ENCODE peak calls at places on chromosomes 7 and 10, in nine cellular contexts. One of them, this sample, is unnamed.

GRCh38 chr10:102604379-102604960 is 39.8 kb upstream of the TRIM8 start:
- DNase-seq in iris pigment epithelial cell: peak; percentile 91
- DNase-seq in thyroid gland: no peak
- DNase-seq in GM12865: no peak
- DNase-seq in T-cell: no peak
- DNase-seq in brain pericyte: no peak
- DNase-seq in HEK293T: no peak
- DNase-seq in upper lobe of right lung: no peak
- DNase-seq in CD4-positive, alpha-beta T cell: no peak
- DNase-seq in this sample: peak; percentile 68

GRCh38 chr7:32047075-32047474 is 23.1 kb downstream of the PDE1C start:
- DNase-seq in iris pigment epithelial cell: no peak
- DNase-seq in thyroid gland: no peak
- DNase-seq in GM12865: peak; percentile 41
- DNase-seq in T-cell: no peak
- DNase-seq in brain pericyte: no peak
- DNase-seq in HEK293T: no peak
- DNase-seq in upper lobe of right lung: no peak
- DNase-seq in CD4-positive, alpha-beta T cell: no peak
- DNase-seq in this sample: no peak

GRCh38 chr10:6737080-6737641 is 157.1 kb upstream of the PRKCQ start:
- DNase-seq in iris pigment epithelial cell: peak; percentile 62
- DNase-seq in thyroid gland: peak; percentile 40
- DNase-seq in GM12865: no peak
- DNase-seq in T-cell: no peak
- DNase-seq in brain pericyte: no peak
- DNase-seq in HEK293T: no peak
- DNase-seq in upper lobe of right lung: no peak
- DNase-seq in CD4-positive, alpha-beta T cell: no peak
- DNase-seq in this sample: no peak

GRCh38 chr10:58475322-58476277 is 37.1 kb upstream of the BICC1 start:
- DNase-seq in iris pigment epithelial cell: peak; percentile 53
- DNase-seq in thyroid gland: no peak
- DNase-seq in GM12865: no peak
- DNase-seq in T-cell: no peak
- DNase-seq in brain pericyte: peak; percentile 61
- DNase-seq in HEK293T: no peak
- DNase-seq in upper lobe of right lung: no peak
- DNase-seq in CD4-positive, alpha-beta T cell: no peak
- DNase-seq in this sample: peak; percentile 49

GRCh38 chr10:88243847-88244730 is 339.0 kb downstream of the RNLS start:
- DNase-seq in iris pigment epithelial cell: peak; percentile 63
- DNase-seq in thyroid gland: peak; percentile 28
- DNase-seq in GM12865: no peak
- DNase-seq in T-cell: no peak
- DNase-seq in brain pericyte: no peak
- DNase-seq in HEK293T: no peak
- DNase-seq in upper lobe of right lung: peak; percentile 60
- DNase-seq in CD4-positive, alpha-beta T cell: no peak
- DNase-seq in this sample: no peak

GRCh38 chr7:138243430-138243829 is 167.2 kb downstream of the AKR1D1 start:
- DNase-seq in iris pigment epithelial cell: peak; percentile 34
- DNase-seq in thyroid gland: no peak
- DNase-seq in GM12865: no peak
- DNase-seq in T-cell: no peak
- DNase-seq in brain pericyte: no peak
- DNase-seq in HEK293T: no peak
- DNase-seq in upper lobe of right lung: no peak
- DNase-seq in CD4-positive, alpha-beta T cell: no peak
- DNase-seq in this sample: no peak

GRCh38 chr7:155997431-155998327 is 185.4 kb upstream of the SHH start:
- DNase-seq in iris pigment epithelial cell: no peak
- DNase-seq in thyroid gland: no peak
- DNase-seq in GM12865: no peak
- DNase-seq in T-cell: no peak
- DNase-seq in brain pericyte: no peak
- DNase-seq in HEK293T: no peak
- DNase-seq in upper lobe of right lung: peak; percentile 48
- DNase-seq in CD4-positive, alpha-beta T cell: no peak
- DNase-seq in this sample: no peak

GRCh38 chr7:46007194-46007593 is 86.1 kb upstream of the IGFBP3 start:
- DNase-seq in iris pigment epithelial cell: peak; percentile 22
- DNase-seq in thyroid gland: no peak
- DNase-seq in GM12865: no peak
- DNase-seq in T-cell: no peak
- DNase-seq in brain pericyte: no peak
- DNase-seq in HEK293T: no peak
- DNase-seq in upper lobe of right lung: no peak
- DNase-seq in CD4-positive, alpha-beta T cell: no peak
- DNase-seq in this sample: no peak

GRCh38 chr10:72692057-72692891 is at the start of gene MCU:
- DNase-seq in iris pigment epithelial cell: peak; percentile 96
- DNase-seq in thyroid gland: peak; percentile 97
- DNase-seq in GM12865: peak; percentile 97
- DNase-seq in T-cell: peak; percentile 93
- DNase-seq in brain pericyte: no peak
- DNase-seq in HEK293T: peak; percentile 95
- DNase-seq in upper lobe of right lung: peak; percentile 96
- DNase-seq in CD4-positive, alpha-beta T cell: peak; percentile 91
- DNase-seq in this sample: no peak

GRCh38 chr7:112272921-112273561 is 66.5 kb downstream of the ZNF277 start:
- DNase-seq in iris pigment epithelial cell: peak; percentile 12
- DNase-seq in thyroid gland: no peak
- DNase-seq in GM12865: peak; percentile 33
- DNase-seq in T-cell: no peak
- DNase-seq in brain pericyte: no peak
- DNase-seq in HEK293T: no peak
- DNase-seq in upper lobe of right lung: peak; percentile 65
- DNase-seq in CD4-positive, alpha-beta T cell: no peak
- DNase-seq in this sample: no peak

GRCh38 chr10:12387561-12388210 is 38.3 kb downstream of the CAMK1D start:
- DNase-seq in iris pigment epithelial cell: no peak
- DNase-seq in thyroid gland: peak; percentile 84
- DNase-seq in GM12865: no peak
- DNase-seq in T-cell: no peak
- DNase-seq in brain pericyte: no peak
- DNase-seq in HEK293T: no peak
- DNase-seq in upper lobe of right lung: no peak
- DNase-seq in CD4-positive, alpha-beta T cell: no peak
- DNase-seq in this sample: no peak

GRCh38 chr7:101550641-101551531 is 78.2 kb downstream of the MYL10 start:
- DNase-seq in iris pigment epithelial cell: no peak
- DNase-seq in thyroid gland: no peak
- DNase-seq in GM12865: no peak
- DNase-seq in T-cell: no peak
- DNase-seq in brain pericyte: no peak
- DNase-seq in HEK293T: no peak
- DNase-seq in upper lobe of right lung: peak; percentile 70
- DNase-seq in CD4-positive, alpha-beta T cell: no peak
- DNase-seq in this sample: no peak

GRCh38 chr10:125142946-125143345 is 17.4 kb downstream of the CTBP2 start:
- DNase-seq in iris pigment epithelial cell: no peak
- DNase-seq in thyroid gland: no peak
- DNase-seq in GM12865: no peak
- DNase-seq in T-cell: no peak
- DNase-seq in brain pericyte: no peak
- DNase-seq in HEK293T: no peak
- DNase-seq in upper lobe of right lung: no peak
- DNase-seq in CD4-positive, alpha-beta T cell: no peak
- DNase-seq in this sample: no peak

GRCh38 chr10:50508315-50509051 is 115.3 kb downstream of the SGMS1 start:
- DNase-seq in iris pigment epithelial cell: no peak
- DNase-seq in thyroid gland: no peak
- DNase-seq in GM12865: peak; percentile 96
- DNase-seq in T-cell: no peak
- DNase-seq in brain pericyte: no peak
- DNase-seq in HEK293T: no peak
- DNase-seq in upper lobe of right lung: no peak
- DNase-seq in CD4-positive, alpha-beta T cell: no peak
- DNase-seq in this sample: no peak

GRCh38 chr10:103776878-103777591 is 78.3 kb downstream of the SH3PXD2A start:
- DNase-seq in iris pigment epithelial cell: no peak
- DNase-seq in thyroid gland: no peak
- DNase-seq in GM12865: no peak
- DNase-seq in T-cell: no peak
- DNase-seq in brain pericyte: no peak
- DNase-seq in HEK293T: no peak
- DNase-seq in upper lobe of right lung: no peak
- DNase-seq in CD4-positive, alpha-beta T cell: no peak
- DNase-seq in this sample: no peak

GRCh38 chr10:43867667-43868361 is 219.1 kb upstream of the ZNF32 start:
- DNase-seq in iris pigment epithelial cell: peak; percentile 74
- DNase-seq in thyroid gland: no peak
- DNase-seq in GM12865: no peak
- DNase-seq in T-cell: no peak
- DNase-seq in brain pericyte: no peak
- DNase-seq in HEK293T: no peak
- DNase-seq in upper lobe of right lung: no peak
- DNase-seq in CD4-positive, alpha-beta T cell: no peak
- DNase-seq in this sample: peak; percentile 71

GRCh38 chr10:76310681-76311080 is 879.3 kb downstream of the LRMDA start:
- DNase-seq in iris pigment epithelial cell: no peak
- DNase-seq in thyroid gland: no peak
- DNase-seq in GM12865: no peak
- DNase-seq in T-cell: no peak
- DNase-seq in brain pericyte: no peak
- DNase-seq in HEK293T: no peak
- DNase-seq in upper lobe of right lung: no peak
- DNase-seq in CD4-positive, alpha-beta T cell: no peak
- DNase-seq in this sample: no peak

GRCh38 chr7:112449353-112449752 is 907 bp upstream of the IFRD1 start:
- DNase-seq in iris pigment epithelial cell: peak; percentile 52
- DNase-seq in thyroid gland: peak; percentile 19
- DNase-seq in GM12865: peak; percentile 16
- DNase-seq in T-cell: no peak
- DNase-seq in brain pericyte: no peak
- DNase-seq in HEK293T: no peak
- DNase-seq in upper lobe of right lung: no peak
- DNase-seq in CD4-positive, alpha-beta T cell: peak; percentile 23
- DNase-seq in this sample: no peak

GRCh38 chr7:140983802-140984201 is 30.9 kb downstream of the MRPS33 start:
- DNase-seq in iris pigment epithelial cell: peak; percentile 10
- DNase-seq in thyroid gland: no peak
- DNase-seq in GM12865: peak; percentile 49
- DNase-seq in T-cell: no peak
- DNase-seq in brain pericyte: no peak
- DNase-seq in HEK293T: no peak
- DNase-seq in upper lobe of right lung: no peak
- DNase-seq in CD4-positive, alpha-beta T cell: no peak
- DNase-seq in this sample: no peak

GRCh38 chr7:80923211-80923612 is 4.4 kb upstream of the SEMA3C start:
- DNase-seq in iris pigment epithelial cell: no peak
- DNase-seq in thyroid gland: no peak
- DNase-seq in GM12865: no peak
- DNase-seq in T-cell: no peak
- DNase-seq in brain pericyte: no peak
- DNase-seq in HEK293T: no peak
- DNase-seq in upper lobe of right lung: no peak
- DNase-seq in CD4-positive, alpha-beta T cell: no peak
- DNase-seq in this sample: no peak

GRCh38 chr7:662576-662975 is 63.9 kb upstream of the DNAAF5 start:
- DNase-seq in iris pigment epithelial cell: no peak
- DNase-seq in thyroid gland: no peak
- DNase-seq in GM12865: no peak
- DNase-seq in T-cell: no peak
- DNase-seq in brain pericyte: no peak
- DNase-seq in HEK293T: no peak
- DNase-seq in upper lobe of right lung: no peak
- DNase-seq in CD4-positive, alpha-beta T cell: no peak
- DNase-seq in this sample: no peak

GRCh38 chr7:29401827-29402226 is 161.8 kb upstream of the PRR15 start:
- DNase-seq in iris pigment epithelial cell: no peak
- DNase-seq in thyroid gland: no peak
- DNase-seq in GM12865: no peak
- DNase-seq in T-cell: no peak
- DNase-seq in brain pericyte: no peak
- DNase-seq in HEK293T: no peak
- DNase-seq in upper lobe of right lung: no peak
- DNase-seq in CD4-positive, alpha-beta T cell: no peak
- DNase-seq in this sample: no peak

GRCh38 chr7:83486957-83487356 is 162.0 kb downstream of the SEMA3E start:
- DNase-seq in iris pigment epithelial cell: peak; percentile 26
- DNase-seq in thyroid gland: no peak
- DNase-seq in GM12865: no peak
- DNase-seq in T-cell: no peak
- DNase-seq in brain pericyte: no peak
- DNase-seq in HEK293T: no peak
- DNase-seq in upper lobe of right lung: no peak
- DNase-seq in CD4-positive, alpha-beta T cell: no peak
- DNase-seq in this sample: no peak

GRCh38 chr10:69883256-69883655 is 81.5 kb downstream of the COL13A1 start:
- DNase-seq in iris pigment epithelial cell: no peak
- DNase-seq in thyroid gland: peak; percentile 66
- DNase-seq in GM12865: peak; percentile 15
- DNase-seq in T-cell: no peak
- DNase-seq in brain pericyte: no peak
- DNase-seq in HEK293T: peak; percentile 23
- DNase-seq in upper lobe of right lung: no peak
- DNase-seq in CD4-positive, alpha-beta T cell: no peak
- DNase-seq in this sample: no peak

GRCh38 chr7:84178013-84178412 is 16.6 kb downstream of the SEMA3A start:
- DNase-seq in iris pigment epithelial cell: no peak
- DNase-seq in thyroid gland: no peak
- DNase-seq in GM12865: no peak
- DNase-seq in T-cell: no peak
- DNase-seq in brain pericyte: no peak
- DNase-seq in HEK293T: no peak
- DNase-seq in upper lobe of right lung: no peak
- DNase-seq in CD4-positive, alpha-beta T cell: no peak
- DNase-seq in this sample: no peak

GRCh38 chr7:138538518-138538917 is 78.5 kb downstream of the TRIM24 start:
- DNase-seq in iris pigment epithelial cell: peak; percentile 76
- DNase-seq in thyroid gland: no peak
- DNase-seq in GM12865: peak; percentile 68
- DNase-seq in T-cell: no peak
- DNase-seq in brain pericyte: no peak
- DNase-seq in HEK293T: no peak
- DNase-seq in upper lobe of right lung: no peak
- DNase-seq in CD4-positive, alpha-beta T cell: no peak
- DNase-seq in this sample: no peak

GRCh38 chr7:22420973-22421635 is 64.2 kb upstream of the RAPGEF5 start:
- DNase-seq in iris pigment epithelial cell: no peak
- DNase-seq in thyroid gland: no peak
- DNase-seq in GM12865: no peak
- DNase-seq in T-cell: no peak
- DNase-seq in brain pericyte: no peak
- DNase-seq in HEK293T: no peak
- DNase-seq in upper lobe of right lung: no peak
- DNase-seq in CD4-positive, alpha-beta T cell: no peak
- DNase-seq in this sample: no peak

GRCh38 chr10:79243211-79244067 is 103.8 kb upstream of the PPIF start:
- DNase-seq in iris pigment epithelial cell: peak; percentile 52
- DNase-seq in thyroid gland: no peak
- DNase-seq in GM12865: peak; percentile 89
- DNase-seq in T-cell: no peak
- DNase-seq in brain pericyte: no peak
- DNase-seq in HEK293T: peak; percentile 73
- DNase-seq in upper lobe of right lung: peak; percentile 77
- DNase-seq in CD4-positive, alpha-beta T cell: peak; percentile 37
- DNase-seq in this sample: no peak

GRCh38 chr10:78820007-78820362 is 248.8 kb upstream of the ZMIZ1 start:
- DNase-seq in iris pigment epithelial cell: no peak
- DNase-seq in thyroid gland: no peak
- DNase-seq in GM12865: no peak
- DNase-seq in T-cell: no peak
- DNase-seq in brain pericyte: no peak
- DNase-seq in HEK293T: no peak
- DNase-seq in upper lobe of right lung: no peak
- DNase-seq in CD4-positive, alpha-beta T cell: no peak
- DNase-seq in this sample: no peak

GRCh38 chr10:112904000-112904399 is 46.0 kb upstream of the TCF7L2 start:
- DNase-seq in iris pigment epithelial cell: peak; percentile 87
- DNase-seq in thyroid gland: no peak
- DNase-seq in GM12865: no peak
- DNase-seq in T-cell: no peak
- DNase-seq in brain pericyte: no peak
- DNase-seq in HEK293T: no peak
- DNase-seq in upper lobe of right lung: no peak
- DNase-seq in CD4-positive, alpha-beta T cell: no peak
- DNase-seq in this sample: no peak

GRCh38 chr10:72953687-72954086 is 919 bp downstream of the PLA2G12B start:
- DNase-seq in iris pigment epithelial cell: no peak
- DNase-seq in thyroid gland: no peak
- DNase-seq in GM12865: no peak
- DNase-seq in T-cell: no peak
- DNase-seq in brain pericyte: no peak
- DNase-seq in HEK293T: no peak
- DNase-seq in upper lobe of right lung: no peak
- DNase-seq in CD4-positive, alpha-beta T cell: no peak
- DNase-seq in this sample: no peak

This sample was measured in HS-5.